ENCODE peak calls at places on chromosomes 13 and 19, in six cellular contexts. S, N, Z, U, V and T are unnamed samples.
A peak's percentile ranks its signal among the peaks of the same experiment; 100 is the strongest.

GRCh38 chr19:51000981-51001380 is 423 bp downstream of the KLK8 start:
- DNase-seq in U (no peak), V (no peak), N (no peak), Z (no peak), S (no peak), T (no peak)

GRCh38 chr13:53953205-53953604 is 924.6 kb downstream of the OLFM4 start:
- DNase-seq in U (no peak), Z (no peak), V (peak; percentile 31), N (no peak), S (no peak), T (no peak)

GRCh38 chr13:45548281-45548680 is 67.3 kb downstream of the ERICH6B start:
- DNase-seq in N (no peak), V (no peak), Z (no peak), S (no peak), U (no peak), T (no peak)

GRCh38 chr13:45786293-45786920 is 65.1 kb downstream of the SIAH3 start:
- DNase-seq in S (no peak), U (no peak), Z (no peak), V (no peak), N (no peak), T (peak; percentile 33)

GRCh38 chr19:35253316-35254286 is 4.8 kb downstream of the LSR start:
- DNase-seq in S (no peak), U (no peak), Z (peak; percentile 10), V (no peak), N (no peak), T (no peak)

GRCh38 chr13:94515352-94515751 is 35.9 kb upstream of the DCT start:
- DNase-seq in N (no peak), U (no peak), V (no peak), Z (no peak), S (no peak), T (no peak)

GRCh38 chr19:21586341-21587116 is 81.1 kb downstream of the ZNF429 start:
- DNase-seq in Z (no peak), V (no peak), S (no peak), U (no peak), N (no peak), T (peak; percentile 27)

GRCh38 chr19:50020481-50020880 is 4.7 kb downstream of the VRK3 start:
- DNase-seq in S (no peak), Z (no peak), U (no peak), V (no peak), N (no peak), T (peak; percentile 94)

GRCh38 chr19:52464798-52465470 is 11.6 kb downstream of the ZNF578 start:
- DNase-seq in V (peak; percentile 10), N (no peak), S (no peak), Z (no peak), U (no peak), T (no peak)

GRCh38 chr19:46388311-46389095 is 24.9 kb downstream of the CCDC8 start:
- DNase-seq in N (no peak), V (no peak), Z (no peak), S (no peak), U (no peak), T (no peak)

GRCh38 chr19:44875666-44876418 is 15.2 kb upstream of the TOMM40 start:
- DNase-seq in N (peak; percentile 81), V (no peak), U (no peak), Z (no peak), S (no peak), T (no peak)

GRCh38 chr19:33405491-33406461 is 32.3 kb downstream of the CEBPG start:
- DNase-seq in Z (peak; percentile 24), S (no peak), V (no peak), N (no peak), U (no peak), T (no peak)

GRCh38 chr19:27738569-27739193 is 1474.3 kb downstream of the UQCRFS1 start:
- DNase-seq in V (no peak), U (no peak), S (no peak), N (no peak), Z (no peak), T (peak; percentile 75)

GRCh38 chr19:49442354-49442753 is 1.0 kb upstream of the SLC17A7 start:
- DNase-seq in Z (no peak), N (no peak), U (peak; percentile 73), S (no peak), V (no peak), T (no peak)

GRCh38 chr13:79674765-79675515 is 194.0 kb downstream of the NDFIP2 start:
- DNase-seq in S (no peak), Z (no peak), U (no peak), N (peak; percentile 83), V (no peak), T (peak; percentile 14)

GRCh38 chr19:13087795-13088537 is 14.7 kb downstream of the LYL1 start:
- DNase-seq in V (no peak), N (no peak), U (no peak), Z (no peak), S (no peak), T (peak; percentile 9)

GRCh38 chr13:95704510-95704909 is 27.6 kb downstream of the DNAJC3 start:
- DNase-seq in U (no peak), V (no peak), S (no peak), N (peak; percentile 27), Z (no peak), T (no peak)

GRCh38 chr19:43555185-43555770 is 20.0 kb downstream of the XRCC1 start:
- DNase-seq in N (peak; percentile 80), V (no peak), Z (peak; percentile 72), S (no peak), U (peak; percentile 22), T (peak; percentile 63)

GRCh38 chr19:56765107-56765506 is 75.4 kb downstream of the PEG3 start:
- DNase-seq in N (peak; percentile 17), V (no peak), S (no peak), U (no peak), Z (peak; percentile 53), T (peak; percentile 59)

GRCh38 chr19:20154636-20155035 is 12.4 kb upstream of the ZNF486 start:
- DNase-seq in V (no peak), N (no peak), Z (no peak), S (no peak), U (no peak), T (no peak)

GRCh38 chr13:111177803-111178389 is 62.8 kb downstream of the ARHGEF7 start:
- DNase-seq in V (no peak), U (no peak), N (peak; percentile 88), Z (no peak), S (peak; percentile 63), T (no peak)

GRCh38 chr19:9883231-9883758 is 48.2 kb downstream of the PIN1 start:
- DNase-seq in S (no peak), Z (no peak), V (peak; percentile 87), N (peak; percentile 54), U (peak; percentile 95), T (peak; percentile 77)

GRCh38 chr19:35879770-35880317 is 11.5 kb downstream of the APLP1 start:
- DNase-seq in U (no peak), N (peak; percentile 91), S (peak; percentile 27), Z (peak; percentile 90), V (no peak), T (peak; percentile 89)

GRCh38 chr13:77378662-77379061 is 51.8 kb upstream of the MYCBP2 start:
- DNase-seq in U (no peak), N (peak; percentile 77), V (no peak), S (no peak), Z (no peak), T (no peak)